ENCODE peak calls at places on chromosomes 1 and 21, in four cellular contexts. Q, P, Z and B are unnamed samples.

GRCh38 chr1:210123924-210124589 is 108.5 kb upstream of the SERTAD4 start:
- DNase-seq in Q (no peak), P (no peak), Z (no peak), B (peak; percentile 39)

GRCh38 chr1:203591626-203592025 is 35.0 kb upstream of the ATP2B4 start:
- DNase-seq in P (no peak), Z (no peak), Q (no peak), B (no peak)

GRCh38 chr1:111030590-111030989 is 66.9 kb upstream of the LRIF1 start:
- DNase-seq in Q (peak; percentile 65), Z (peak; percentile 24), P (peak; percentile 45), B (peak; percentile 2)

GRCh38 chr1:7375329-7375728 is 395.8 kb upstream of the VAMP3 start:
- DNase-seq in Z (no peak), Q (no peak), P (no peak), B (no peak)

GRCh38 chr1:86522230-86522629 is 24.6 kb upstream of the CLCA4 start:
- DNase-seq in P (no peak), Q (no peak), Z (no peak), B (no peak)

GRCh38 chr21:41891132-41891531 is 12.0 kb upstream of the PRDM15 start:
- DNase-seq in Q (no peak), P (no peak), Z (no peak), B (no peak)

GRCh38 chr21:15241997-15242767 is 177.4 kb upstream of the NRIP1 start:
- DNase-seq in P (no peak), Q (no peak), Z (no peak), B (no peak)

GRCh38 chr1:170666661-170667060 is 2.7 kb downstream of the PRRX1 start:
- DNase-seq in P (no peak), Q (no peak), Z (no peak), B (no peak)

GRCh38 chr21:36606983-36607325 is 92.0 kb upstream of the SIM2 start:
- DNase-seq in P (no peak), Z (no peak), Q (no peak), B (no peak)

GRCh38 chr1:36389960-36390359 is 4.2 kb upstream of the STK40 start:
- DNase-seq in P (no peak), Q (no peak), Z (no peak), B (no peak)

GRCh38 chr1:10495942-10496341 is 21.2 kb downstream of the PEX14 start:
- DNase-seq in Q (no peak), Z (no peak), P (no peak), B (no peak)

GRCh38 chr1:51916587-51917405 is 38.3 kb upstream of the NRDC start:
- DNase-seq in P (no peak), Q (no peak), Z (peak; percentile 31), B (no peak)
- TF ChIP-seq PBX3 in P (no peak), Q (no peak), Z (peak; percentile 85), B (no peak)

GRCh38 chr1:186078245-186078644 is 296.8 kb downstream of the TPR start:
- DNase-seq in Q (no peak), P (peak; percentile 28), Z (no peak), B (no peak)

GRCh38 chr1:186086583-186086982 is 288.5 kb downstream of the TPR start:
- DNase-seq in Z (no peak), P (no peak), Q (no peak), B (no peak)

GRCh38 chr1:186079084-186079684 is 295.9 kb downstream of the TPR start:
- DNase-seq in P (no peak), Q (peak; percentile 1), Z (no peak), B (no peak)

GRCh38 chr1:186082235-186082937 is 292.7 kb downstream of the TPR start:
- DNase-seq in Z (peak; percentile 2), P (peak; percentile 71), Q (peak; percentile 73), B (peak; percentile 47)
- TF ChIP-seq PBX3 in Z (no peak), P (no peak), Q (no peak), B (no peak)

GRCh38 chr1:154334647-154335350 is 9.5 kb downstream of the ATP8B2 start:
- DNase-seq in Z (peak; percentile 88), P (no peak), Q (peak; percentile 88), B (peak; percentile 83)
- TF ChIP-seq PBX3 in Z (no peak), P (peak; percentile 62), Q (no peak), B (no peak)

DNA sequence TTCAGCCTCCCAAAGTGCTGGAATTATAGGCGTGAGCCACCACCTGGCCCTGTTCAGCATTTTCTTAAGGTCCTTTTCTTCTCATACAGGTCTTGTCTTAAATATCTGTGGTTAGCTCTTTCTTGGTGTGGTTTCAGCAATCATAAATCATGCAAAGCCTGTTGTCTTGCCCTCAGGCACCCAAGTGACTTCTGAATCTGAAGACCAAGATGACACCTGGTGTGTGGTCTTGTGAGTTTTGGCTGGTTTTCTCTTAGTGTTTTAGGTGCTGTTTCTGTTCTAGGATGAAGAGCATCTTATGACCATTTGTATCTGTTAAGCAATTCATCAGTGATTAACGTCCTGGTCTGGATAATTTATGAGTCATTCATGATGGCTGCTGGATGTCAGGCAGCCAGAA is 12.5 kb upstream of the CFAP298 start:
- DNase-seq in Q (no peak), P (no peak), Z (no peak), B (no peak)
- TF ChIP-seq PBX3 in Q (no peak), P (no peak), Z (peak; percentile 52), B (no peak)

GRCh38 chr1:85070972-85071492 is 22.7 kb upstream of the MCOLN3 start:
- DNase-seq in P (no peak), Q (peak; percentile 31), Z (no peak), B (no peak)
- TF ChIP-seq PBX3 in P (no peak), Q (no peak), Z (no peak), B (no peak)

DNA sequence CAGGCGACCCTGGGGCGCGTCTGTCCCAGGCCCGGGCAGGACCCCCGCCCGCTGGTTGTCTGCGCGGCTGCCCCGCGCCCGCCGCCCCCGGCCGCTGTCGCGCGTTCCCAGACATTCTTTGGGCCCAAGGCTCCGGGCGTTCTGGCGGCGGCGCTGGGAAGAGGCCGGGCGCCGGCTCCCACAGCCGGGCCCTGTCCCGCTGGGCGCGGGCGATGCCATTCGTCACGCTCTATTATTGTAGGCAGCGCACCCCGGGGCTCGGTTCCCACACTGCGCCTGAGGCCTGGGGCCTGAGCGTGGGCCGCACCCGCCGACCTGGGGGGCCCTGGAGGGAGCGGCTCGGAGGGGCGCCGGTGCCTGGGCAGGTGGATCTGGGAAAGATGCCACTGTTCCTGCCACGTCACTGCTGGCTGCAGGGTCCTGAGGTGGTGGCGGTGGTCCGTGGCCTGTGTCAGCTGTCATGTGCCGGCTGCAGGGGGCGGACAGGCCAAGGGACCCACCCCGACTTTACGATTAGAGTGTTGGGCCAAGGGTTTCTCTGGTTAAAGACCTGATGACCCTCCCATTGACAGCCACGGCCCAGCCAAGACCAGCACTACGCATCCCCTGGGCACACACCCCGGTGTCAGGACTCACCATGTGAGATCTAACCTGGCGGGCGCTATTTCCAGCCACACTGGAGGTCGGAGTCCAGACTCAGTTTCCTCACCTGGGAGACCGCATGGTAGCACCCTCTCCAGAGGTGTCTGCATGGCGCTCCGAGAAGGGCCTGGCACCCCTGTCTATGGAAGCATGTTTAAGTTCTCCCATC is 55.1 kb upstream of the ADARB1 start:
- DNase-seq in Q (no peak), Z (peak; percentile 74), P (no peak), B (no peak)
- TF ChIP-seq PBX3 in Q (no peak), Z (no peak), P (no peak), B (no peak)